ENCODE peak calls at places on chromosomes 7 and 10, in six cellular contexts. Q is brain microvascular endothelial cell, I is right lobe of liver, P is cardiac muscle cell, B is tibial artery, T is astrocyte. M is an unnamed sample. For H3K36me3, the result is how much of the 10 kb centered on the place peaks cover.

GRCh38 chr10:98344589-98345038 is 70.4 kb downstream of the PYROXD2 start:
- DNase-seq in Q (no peak), I (peak), P (peak), B (peak), T (peak), M (peak)

GRCh38 chr10:91613411-91614253 is 19.2 kb downstream of the PPP1R3C start:
- DNase-seq in Q (peak), I (no peak), P (no peak), B (no peak), T (peak), M (peak)

GRCh38 chr10:35224045-35224740 is 97.5 kb downstream of the CREM start:
- DNase-seq in Q (no peak), I (no peak), P (no peak), B (no peak), T (no peak), M (no peak)

GRCh38 chr7:51344406-51344805 is 27.8 kb upstream of the COBL start:
- DNase-seq in Q (no peak), I (peak), P (peak), B (no peak), T (no peak), M (peak)

GRCh38 chr10:84743483-84743882 is 415.1 kb downstream of the CCSER2 start:
- DNase-seq in Q (peak), I (no peak), P (peak), B (no peak), T (no peak), M (peak)

GRCh38 chr7:127588697-127589482 is 679 bp downstream of the ARF5 start:
- DNase-seq in Q (peak), I (peak), P (peak), B (no peak), T (peak), M (peak)

GRCh38 chr7:117979954-117980497 is 106.8 kb upstream of the CTTNBP2 start:
- DNase-seq in Q (no peak), I (no peak), P (no peak), B (no peak), T (no peak), M (peak)

GRCh38 chr10:35328404-35329037 is 7.8 kb upstream of the CCNY start:
- DNase-seq in Q (peak), I (no peak), P (no peak), B (no peak), T (peak), M (peak)

GRCh38 chr10:67602268-67602950 is 93.6 kb downstream of the CTNNA3 start:
- DNase-seq in Q (peak), I (no peak), P (no peak), B (no peak), T (peak), M (peak)

GRCh38 chr7:2856388-2857169 is 12.5 kb upstream of the GNA12 start:
- DNase-seq in Q (peak), I (no peak), P (peak), B (no peak), T (no peak), M (no peak)

GRCh38 chr10:8056891-8057331 is 2.4 kb downstream of the GATA3 start:
- DNase-seq in Q (no peak), I (no peak), P (no peak), B (no peak), T (no peak), M (no peak)

GRCh38 chr7:100543586-100543985 is 4.6 kb downstream of the AGFG2 start:
- DNase-seq in Q (no peak), I (no peak), P (no peak), B (no peak), T (no peak), M (no peak)

GRCh38 chr10:84511106-84511505 is 182.7 kb downstream of the CCSER2 start:
- DNase-seq in Q (no peak), I (no peak), P (no peak), B (no peak), T (no peak), M (no peak)

GRCh38 chr10:129647563-129647962 is 180.5 kb downstream of the MGMT start:
- DNase-seq in Q (no peak), I (no peak), P (no peak), B (no peak), T (no peak), M (no peak)

GRCh38 chr10:88342733-88343310 is 240.3 kb downstream of the RNLS start:
- DNase-seq in Q (no peak), I (no peak), P (no peak), B (no peak), T (no peak), M (no peak)

GRCh38 chr10:16792675-16793074 is 24.5 kb downstream of the RSU1 start:
- DNase-seq in Q (peak), I (no peak), P (peak), B (peak), T (peak), M (no peak)

GRCh38 chr7:18494821-18495408 is 634 bp upstream of the HDAC9 start:
- DNase-seq in Q (peak), I (no peak), P (peak), B (no peak), T (peak), M (no peak)

GRCh38 chr10:15238553-15239335 is 70.3 kb upstream of the NMT2 start:
- DNase-seq in Q (peak), I (no peak), P (no peak), B (no peak), T (peak), M (no peak)

GRCh38 chr7:121286186-121286585 is 42.6 kb upstream of the WNT16 start:
- DNase-seq in Q (no peak), I (no peak), P (no peak), B (no peak), T (no peak), M (no peak)

GRCh38 chr7:89200758-89201157 is 405.2 kb upstream of the TEX47 start:
- DNase-seq in Q (no peak), I (no peak), P (no peak), B (no peak), T (no peak), M (no peak)

GRCh38 chr7:116315293-116315692 is 105.0 kb downstream of the TES start:
- DNase-seq in Q (peak), I (no peak), P (no peak), B (no peak), T (peak), M (peak)

GRCh38 chr7:98215561-98216495 is 4.6 kb downstream of the BHLHA15 start:
- DNase-seq in Q (no peak), I (peak), P (no peak), B (no peak), T (no peak), M (no peak)

GRCh38 chr10:28578454-28578853 is 45.5 kb downstream of the WAC start:
- DNase-seq in Q (no peak), I (no peak), P (no peak), B (no peak), T (no peak), M (no peak)
- H3K36me3 ChIP-seq in Q (under half), I (under half), P (under half), B (under half), T (under half), M (under half)

GRCh38 chr7:74023037-74023436 is 4.9 kb upstream of the ELN start:
- DNase-seq in Q (peak), I (no peak), P (no peak), B (peak), T (peak), M (peak)
- TF ChIP-seq CTCF in Q (peak), I (no peak), P (no peak), B (peak), T (no peak), M (peak)

DNA sequence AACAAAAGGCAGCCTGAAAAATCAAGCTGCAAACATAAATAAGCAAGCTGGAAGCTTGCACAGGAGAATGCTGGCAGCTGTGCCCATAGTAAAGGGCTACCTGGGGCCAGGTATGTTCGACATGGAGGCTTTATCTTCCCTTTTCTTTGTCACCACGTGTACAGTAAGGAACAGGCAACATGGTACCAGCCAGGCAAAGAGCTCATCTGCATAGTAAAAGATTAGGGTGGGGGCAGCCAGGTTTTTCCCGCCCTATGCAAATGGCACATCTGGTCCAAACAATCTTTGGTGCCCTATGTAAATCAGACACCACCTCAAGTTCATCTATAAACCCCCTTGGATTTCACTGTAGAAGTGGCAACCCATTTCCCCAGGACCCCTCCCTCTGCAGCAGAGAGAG is 625.1 kb downstream of the TYW1 start:
- DNase-seq in Q (no peak), I (no peak), P (no peak), B (no peak), T (no peak), M (no peak)
- H3K4me3 ChIP-seq in Q (no peak), I (no peak), P (no peak), B (no peak), T (no peak), M (no peak)

DNA sequence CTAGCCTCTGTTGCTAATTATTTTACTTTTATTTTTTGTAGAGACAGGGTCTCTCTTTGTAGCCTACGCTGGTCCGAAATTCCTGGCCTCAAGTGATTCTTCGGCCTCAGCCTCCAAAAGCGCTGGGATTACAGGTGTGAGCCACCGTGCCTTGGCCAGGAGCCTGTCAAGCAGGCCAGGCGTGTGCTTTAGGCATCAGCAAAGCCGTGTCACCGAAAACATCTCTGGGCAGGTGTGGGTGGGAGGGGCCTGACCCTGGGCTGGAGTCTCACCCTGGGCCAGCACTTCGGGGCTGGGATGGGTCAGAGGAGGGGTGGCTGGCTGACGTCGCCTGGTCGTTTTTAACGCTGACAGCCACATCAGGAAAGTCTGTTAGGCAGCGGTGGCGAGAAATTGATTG is 80.9 kb downstream of the UNCX start:
- DNase-seq in Q (no peak), I (peak), P (no peak), B (no peak), T (no peak), M (no peak)
- H3K36me3 ChIP-seq in Q (under half), I (under half), P (under half), B (under half), T (under half), M (under half)

GRCh38 chr7:34759477-34760125 is 101.6 kb downstream of the NPSR1 start:
- DNase-seq in Q (peak), I (no peak), P (peak), B (no peak), T (peak), M (peak)
- TF ChIP-seq CTCF in Q (peak), I (peak), P (peak), B (no peak), T (peak), M (peak)

GRCh38 chr10:24449769-24450310 is 240.9 kb downstream of the KIAA1217 start:
- DNase-seq in Q (no peak), I (no peak), P (no peak), B (no peak), T (no peak), M (no peak)
- H3K4me3 ChIP-seq in Q (peak), I (peak), P (no peak), B (no peak), T (peak), M (no peak)

GRCh38 chr7:157269341-157270059 is 67.3 kb upstream of the DNAJB6 start:
- DNase-seq in Q (no peak), I (no peak), P (no peak), B (no peak), T (no peak), M (no peak)
- H3K36me3 ChIP-seq in Q (under half), I (under half), P (under half), B (under half), T (under half), M (under half)

GRCh38 chr7:119969054-119969453 is 303.9 kb upstream of the KCND2 start:
- DNase-seq in Q (no peak), I (no peak), P (no peak), B (no peak), T (peak), M (no peak)
- TF ChIP-seq CTCF in Q (no peak), I (no peak), P (no peak), B (no peak), T (no peak), M (no peak)

DNA sequence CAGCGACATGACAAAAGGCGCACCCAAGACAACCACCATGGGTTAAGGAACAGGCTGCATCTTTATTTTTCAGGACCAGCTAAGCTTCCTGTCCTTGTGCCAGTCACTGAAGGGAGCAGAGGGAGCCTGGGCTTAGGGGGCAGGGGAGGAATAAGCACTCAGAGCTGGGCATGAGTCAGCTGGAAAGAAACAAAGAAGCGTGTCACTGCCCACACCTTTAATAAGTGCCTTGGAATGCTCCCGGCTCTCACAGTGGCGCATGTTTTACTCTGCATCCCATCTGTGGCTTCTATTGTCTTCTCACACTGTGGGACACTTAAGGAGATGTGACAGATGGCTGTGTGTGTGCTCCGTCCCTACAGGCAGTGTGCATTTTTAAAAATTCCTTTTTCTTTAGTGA is 71.7 kb downstream of the MTURN start:
- DNase-seq in Q (peak), I (no peak), P (no peak), B (no peak), T (peak), M (peak)
- H3K4me3 ChIP-seq in Q (no peak), I (no peak), P (no peak), B (no peak), T (peak), M (no peak)

M was measured in bronchial epithelial cell.